ENCODE peak calls at places on chromosomes 13 and 19, in five cellular contexts. V, M, H, N and R are unnamed samples. For H3K9me3, the result is how much of the 10 kb centered on the place peaks cover.

GRCh38 chr19:42942187-42942789 is 5.3 kb upstream of the PSG7 start:
- DNase-seq in H (no peak), M (no peak), V (peak), N (no peak), R (no peak)

GRCh38 chr13:103386341-103386740 is 320.1 kb upstream of the SLC10A2 start:
- DNase-seq in H (no peak), M (no peak), N (no peak), V (no peak), R (no peak)

GRCh38 chr13:104297075-104297474 is 1230.9 kb upstream of the SLC10A2 start:
- DNase-seq in M (no peak), V (no peak), N (no peak), H (no peak), R (no peak)

GRCh38 chr13:73096173-73097117 is 37.6 kb downstream of the KLF5 start:
- DNase-seq in M (no peak), V (no peak), N (no peak), H (no peak), R (no peak)

GRCh38 chr19:50968709-50969412 is 530 bp downstream of the KLK6 start:
- DNase-seq in V (no peak), N (no peak), H (no peak), M (no peak), R (no peak)

GRCh38 chr19:17405250-17406038 is at the start of gene BST2:
- DNase-seq in N (peak), M (peak), V (peak), H (peak), R (no peak)

GRCh38 chr13:96710166-96710866 is 284.0 kb downstream of the OXGR1 start:
- DNase-seq in N (no peak), H (no peak), V (no peak), M (no peak), R (no peak)

GRCh38 chr13:78317030-78317429 is 286.3 kb downstream of the POU4F1 start:
- DNase-seq in V (no peak), N (no peak), M (no peak), H (no peak), R (no peak)

GRCh38 chr19:48752511-48753365 is at the start of gene FUT1:
- DNase-seq in N (peak), M (peak), V (peak), H (peak), R (peak)

GRCh38 chr19:18612772-18613588 is at the start of gene TMEM59L:
- DNase-seq in H (no peak), V (no peak), M (no peak), N (peak), R (peak)

GRCh38 chr19:57992841-57993240 is 9.8 kb downstream of the ZNF606 start:
- DNase-seq in V (no peak), H (no peak), M (no peak), N (no peak), R (no peak)
- H3K9me3 ChIP-seq in V (half or more), H (under half), M (half or more), N (half or more), R (under half)

DNA sequence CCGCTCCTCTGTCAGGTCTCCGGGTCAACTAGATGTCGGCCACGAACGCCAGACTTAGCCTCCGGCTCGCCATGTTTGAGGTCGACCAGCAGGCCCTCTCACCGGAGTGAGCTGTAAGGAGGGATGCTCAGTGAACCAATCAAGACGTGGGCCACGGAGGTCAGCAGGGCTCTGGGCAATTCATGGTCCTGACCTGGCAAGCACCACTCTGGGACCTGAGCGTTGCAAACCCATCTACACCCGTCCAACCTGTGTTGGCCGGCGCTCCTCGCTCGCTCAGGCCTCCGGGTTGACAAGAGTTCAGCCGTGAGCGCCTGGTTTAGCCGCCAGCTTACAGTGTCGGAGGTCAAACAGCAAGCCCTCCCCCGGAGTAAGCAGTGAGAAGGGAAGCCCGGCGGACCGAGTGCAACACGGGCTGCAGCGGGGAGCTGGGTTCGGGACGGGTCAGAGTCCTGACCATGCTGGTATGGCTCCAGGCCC is 1361.9 kb downstream of the UQCRFS1 start:
- DNase-seq in H (no peak), N (no peak), M (no peak), V (no peak), R (peak)
- H3K9me3 ChIP-seq in H (under half), N (under half), M (half or more), V (half or more), R (under half)

DNA sequence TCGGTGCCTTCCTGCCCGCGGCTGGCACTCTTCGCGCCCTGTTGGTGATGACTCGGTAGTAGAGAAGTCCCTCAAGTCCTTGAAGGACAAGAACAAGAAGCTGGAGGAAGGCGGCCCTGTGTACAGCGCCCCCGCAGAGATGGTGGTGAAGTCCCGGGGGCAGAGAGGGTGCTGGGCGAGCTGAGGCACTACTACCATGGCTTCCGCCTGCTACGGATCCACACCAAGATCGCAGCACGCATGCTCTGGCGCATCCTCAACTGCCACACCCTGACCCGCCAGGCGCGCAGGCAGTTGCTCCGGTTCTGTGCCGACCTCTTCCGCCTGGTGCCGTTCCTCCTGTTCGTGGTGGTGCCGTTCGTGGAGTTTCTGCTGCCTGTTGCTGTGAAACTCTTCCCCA is 11.1 kb downstream of the ZSCAN1 start:
- DNase-seq in V (no peak), M (no peak), H (no peak), N (no peak), R (no peak)
- H3K9me3 ChIP-seq in V (half or more), M (half or more), H (under half), N (under half), R (under half)

DNA sequence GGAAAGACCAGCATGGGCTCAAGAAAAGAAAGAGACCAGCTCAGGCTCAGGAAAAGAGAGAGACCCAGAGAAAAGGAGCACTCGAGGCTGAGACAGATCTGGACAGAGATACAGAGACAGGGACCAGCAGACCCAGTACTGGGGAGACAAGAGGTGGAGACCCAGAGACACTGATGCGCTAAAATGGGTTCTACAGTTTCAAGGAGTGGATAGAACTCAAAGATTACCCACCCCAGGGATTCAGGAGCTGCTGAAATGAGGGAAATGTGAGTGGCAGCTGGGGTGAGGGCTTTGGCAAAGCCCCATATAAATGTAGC is 609 bp upstream of the ZSCAN18 start:
- DNase-seq in H (no peak), V (no peak), M (no peak), N (no peak), R (no peak)
- H3K9me3 ChIP-seq in H (under half), V (under half), M (under half), N (under half), R (under half)

GRCh38 chr19:22422220-22422619 is at the start of gene ZNF98:
- DNase-seq in V (no peak), M (peak), N (no peak), H (peak), R (peak)

GRCh38 chr19:22427587-22428298 is 5.6 kb upstream of the ZNF98 start:
- DNase-seq in N (no peak), M (no peak), H (no peak), V (no peak), R (peak)

GRCh38 chr19:22426901-22427300 is 4.8 kb upstream of the ZNF98 start:
- DNase-seq in H (no peak), M (no peak), V (no peak), N (no peak), R (no peak)

DNA sequence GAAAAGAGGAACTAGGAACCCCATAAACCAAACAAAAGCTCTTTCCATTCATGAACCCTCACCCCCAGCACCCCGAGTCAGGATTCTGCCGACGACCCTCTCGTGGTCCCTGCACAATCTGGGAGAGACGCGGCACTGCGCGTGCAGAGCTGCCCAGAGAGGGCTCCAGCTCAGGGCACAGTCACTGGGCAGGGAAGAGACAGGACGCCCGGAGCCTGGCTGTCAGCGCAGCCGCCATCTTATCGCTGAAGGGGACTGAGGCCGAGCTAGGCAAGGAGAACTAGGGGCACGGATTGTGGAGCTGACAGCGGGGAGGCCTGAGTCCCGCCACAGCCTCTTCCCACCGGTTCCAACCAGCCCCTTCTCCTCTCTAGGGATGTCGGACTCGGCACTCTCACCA is 349 bp downstream of the ZNF98 start:
- DNase-seq in M (no peak), V (no peak), N (no peak), H (no peak), R (no peak)
- H3K9me3 ChIP-seq in M (under half), V (half or more), N (under half), H (under half), R (under half)

GRCh38 chr19:57641715-57642234 is 8.8 kb downstream of the ZNF211 start:
- DNase-seq in M (no peak), V (no peak), N (no peak), H (no peak), R (no peak)
- H3K9me3 ChIP-seq in M (half or more), V (half or more), N (half or more), H (under half), R (under half)

DNA sequence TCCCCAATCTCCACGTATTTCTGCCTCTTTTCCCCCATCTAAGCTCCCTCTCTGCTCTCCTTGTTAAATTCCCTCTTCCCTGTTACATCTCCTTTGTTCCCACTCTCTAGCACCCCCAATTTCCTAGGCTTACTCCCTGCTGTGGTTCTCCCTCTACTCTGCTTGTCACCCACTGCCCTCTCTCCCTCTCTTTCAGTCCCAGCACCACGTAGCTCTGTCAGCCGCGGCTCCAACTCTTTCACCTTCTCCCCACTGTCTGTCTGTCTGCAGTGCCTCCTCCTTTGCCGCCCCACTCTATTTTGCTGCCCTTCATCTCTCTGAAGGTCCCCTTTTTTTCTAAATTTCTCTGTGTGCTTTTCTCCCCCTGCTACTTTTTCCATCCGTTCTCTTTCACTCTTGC is 1.0 kb downstream of the ZNF841 start:
- DNase-seq in V (no peak), H (no peak), M (no peak), N (no peak), R (no peak)
- H3K9me3 ChIP-seq in V (half or more), H (under half), M (under half), N (under half), R (under half)

DNA sequence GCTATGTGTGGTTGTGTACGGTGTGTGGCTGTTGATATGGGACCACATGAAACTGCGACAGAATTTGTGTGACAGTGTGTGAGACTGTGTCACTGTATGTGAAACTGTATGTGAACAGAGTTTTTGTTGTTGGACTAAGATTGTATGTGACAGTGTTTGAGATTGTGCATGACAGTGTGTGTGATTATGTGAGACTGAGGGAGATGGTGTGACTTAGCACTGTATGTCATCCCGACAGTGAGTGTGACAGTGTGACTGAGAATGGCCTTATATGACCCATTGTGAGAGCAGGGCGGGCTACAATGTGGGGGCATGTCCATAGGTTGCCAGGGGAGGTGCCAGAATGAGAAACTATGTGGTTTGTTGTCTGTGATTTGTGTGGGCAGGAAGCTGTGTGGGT is 930 bp downstream of the ZNF583 start:
- DNase-seq in N (no peak), H (no peak), M (no peak), V (no peak), R (no peak)
- H3K9me3 ChIP-seq in N (under half), H (under half), M (under half), V (half or more), R (under half)